ENCODE peak calls at places on chromosome 14, in eight cellular contexts. J is HCT116, M is GM23338, C is Panc1, T is upper lobe of left lung, I is HepG2, D is GM12878, Z is K562. X is an unnamed sample.

GRCh38 chr14:104196461-104197180 is 58.2 kb downstream of the KIF26A start:
- ATAC-seq in J (no peak), M (no peak), C (no peak), T (no peak), I (no peak), D (peak), Z (no peak), X (no peak)

GRCh38 chr14:34462132-34462893 is at the start of gene SPTSSA:
- ATAC-seq in J (peak), M (peak), C (peak), T (peak), I (peak), D (peak), Z (peak), X (peak)

GRCh38 chr14:92728781-92729364 is 19.6 kb downstream of the LGMN start:
- ATAC-seq in J (peak), M (no peak), C (no peak), T (no peak), I (no peak), D (peak), Z (no peak), X (no peak)

GRCh38 chr14:77844802-77845201 is 44.9 kb downstream of the ADCK1 start:
- ATAC-seq in J (no peak), M (no peak), C (no peak), T (no peak), I (no peak), D (no peak), Z (no peak), X (no peak)

GRCh38 chr14:65074449-65075155 is 27.7 kb downstream of the MAX start:
- ATAC-seq in J (no peak), M (no peak), C (no peak), T (peak), I (no peak), D (peak), Z (no peak), X (no peak)

GRCh38 chr14:72884386-72884785 is 9.5 kb downstream of the DPF3 start:
- ATAC-seq in J (no peak), M (no peak), C (no peak), T (no peak), I (no peak), D (no peak), Z (no peak), X (no peak)

GRCh38 chr14:30621354-30621953 is 665 bp upstream of the SCFD1 start:
- ATAC-seq in J (peak), M (peak), C (peak), T (peak), I (peak), D (peak), Z (peak), X (peak)

GRCh38 chr14:101814869-101815268 is 53.4 kb downstream of the PPP2R5C start:
- ATAC-seq in J (no peak), M (no peak), C (no peak), T (no peak), I (no peak), D (peak), Z (no peak), X (no peak)

GRCh38 chr14:68374682-68375081 is 418.2 kb downstream of the ZFP36L1 start:
- ATAC-seq in J (no peak), M (no peak), C (no peak), T (peak), I (no peak), D (no peak), Z (no peak), X (peak)

GRCh38 chr14:37021406-37021805 is 151.0 kb downstream of the SLC25A21 start:
- ATAC-seq in J (no peak), M (no peak), C (no peak), T (no peak), I (no peak), D (no peak), Z (no peak), X (no peak)

GRCh38 chr14:20624495-20625070 is 16.9 kb downstream of the OR6S1 start:
- ATAC-seq in J (peak), M (peak), C (peak), T (peak), I (no peak), D (peak), Z (peak), X (peak)

GRCh38 chr14:105076805-105077648 is 11.8 kb upstream of the GPR132 start:
- ATAC-seq in J (no peak), M (no peak), C (peak), T (no peak), I (no peak), D (no peak), Z (no peak), X (no peak)

GRCh38 chr14:23478109-23478698 is 8.7 kb downstream of the NGDN start:
- ATAC-seq in J (peak), M (no peak), C (no peak), T (peak), I (peak), D (peak), Z (peak), X (no peak)

GRCh38 chr14:97137705-97138104 is 340.5 kb downstream of the VRK1 start:
- ATAC-seq in J (no peak), M (no peak), C (no peak), T (no peak), I (no peak), D (no peak), Z (no peak), X (no peak)

GRCh38 chr14:64811676-64812075 is 68.0 kb downstream of the SPTB start:
- ATAC-seq in J (no peak), M (no peak), C (no peak), T (no peak), I (no peak), D (no peak), Z (no peak), X (no peak)

GRCh38 chr14:89028462-89029134 is 204.1 kb downstream of the TTC8 start:
- ATAC-seq in J (no peak), M (no peak), C (no peak), T (no peak), I (no peak), D (no peak), Z (no peak), X (no peak)

GRCh38 chr14:52003324-52003723 is 14.0 kb downstream of the RTRAF start:
- ATAC-seq in J (no peak), M (no peak), C (no peak), T (no peak), I (no peak), D (no peak), Z (no peak), X (peak)

GRCh38 chr14:50917449-50917848 is 26.8 kb downstream of the PYGL start:
- ATAC-seq in J (no peak), M (no peak), C (no peak), T (no peak), I (no peak), D (no peak), Z (no peak), X (no peak)

GRCh38 chr14:101876539-101876938 is 87.8 kb upstream of the DYNC1H1 start:
- ATAC-seq in J (no peak), M (no peak), C (no peak), T (peak), I (no peak), D (peak), Z (no peak), X (peak)

GRCh38 chr14:65476942-65477318 is 64.4 kb downstream of the FUT8 start:
- ATAC-seq in J (no peak), M (no peak), C (no peak), T (no peak), I (no peak), D (peak), Z (no peak), X (no peak)

GRCh38 chr14:94051779-94052178 is 25.6 kb downstream of the OTUB2 start:
- ATAC-seq in J (no peak), M (no peak), C (no peak), T (no peak), I (no peak), D (no peak), Z (no peak), X (no peak)

GRCh38 chr14:94052662-94053061 is 26.5 kb downstream of the OTUB2 start:
- ATAC-seq in J (no peak), M (no peak), C (no peak), T (no peak), I (no peak), D (no peak), Z (no peak), X (no peak)

GRCh38 chr14:94054936-94055335 is 26.1 kb downstream of the DDX24 start:
- ATAC-seq in J (no peak), M (no peak), C (no peak), T (no peak), I (no peak), D (no peak), Z (no peak), X (no peak)

GRCh38 chr14:94056579-94057308 is 24.3 kb downstream of the DDX24 start:
- ATAC-seq in J (no peak), M (no peak), C (no peak), T (no peak), I (no peak), D (peak), Z (no peak), X (no peak)

GRCh38 chr14:94054401-94054800 is 26.6 kb downstream of the DDX24 start:
- ATAC-seq in J (no peak), M (no peak), C (no peak), T (no peak), I (no peak), D (no peak), Z (no peak), X (no peak)
- TF ChIP-seq POLR2AphosphoS5 in J (no peak), M (no peak), C (no peak), T (no peak), I (no peak), D (peak), Z (no peak), X (no peak)

GRCh38 chr14:36001936-36002335 is 174.6 kb downstream of the PTCSC3 start:
- ATAC-seq in J (no peak), M (peak), C (no peak), T (no peak), I (no peak), D (no peak), Z (no peak), X (no peak)

GRCh38 chr14:36009643-36010042 is 166.9 kb downstream of the PTCSC3 start:
- ATAC-seq in J (no peak), M (no peak), C (no peak), T (no peak), I (no peak), D (no peak), Z (no peak), X (no peak)

GRCh38 chr14:36006623-36007022 is 169.9 kb downstream of the PTCSC3 start:
- ATAC-seq in J (no peak), M (no peak), C (no peak), T (no peak), I (no peak), D (no peak), Z (no peak), X (no peak)
- TF ChIP-seq POLR2AphosphoS5 in J (no peak), M (no peak), C (no peak), T (no peak), I (no peak), D (no peak), Z (no peak), X (no peak)

GRCh38 chr14:99445916-99446315 is 34.7 kb downstream of the SETD3 start:
- ATAC-seq in J (no peak), M (no peak), C (no peak), T (no peak), I (no peak), D (no peak), Z (no peak), X (no peak)
- TF ChIP-seq POLR2AphosphoS5 in J (no peak), M (no peak), C (no peak), T (no peak), I (no peak), D (no peak), Z (no peak), X (no peak)

DNA sequence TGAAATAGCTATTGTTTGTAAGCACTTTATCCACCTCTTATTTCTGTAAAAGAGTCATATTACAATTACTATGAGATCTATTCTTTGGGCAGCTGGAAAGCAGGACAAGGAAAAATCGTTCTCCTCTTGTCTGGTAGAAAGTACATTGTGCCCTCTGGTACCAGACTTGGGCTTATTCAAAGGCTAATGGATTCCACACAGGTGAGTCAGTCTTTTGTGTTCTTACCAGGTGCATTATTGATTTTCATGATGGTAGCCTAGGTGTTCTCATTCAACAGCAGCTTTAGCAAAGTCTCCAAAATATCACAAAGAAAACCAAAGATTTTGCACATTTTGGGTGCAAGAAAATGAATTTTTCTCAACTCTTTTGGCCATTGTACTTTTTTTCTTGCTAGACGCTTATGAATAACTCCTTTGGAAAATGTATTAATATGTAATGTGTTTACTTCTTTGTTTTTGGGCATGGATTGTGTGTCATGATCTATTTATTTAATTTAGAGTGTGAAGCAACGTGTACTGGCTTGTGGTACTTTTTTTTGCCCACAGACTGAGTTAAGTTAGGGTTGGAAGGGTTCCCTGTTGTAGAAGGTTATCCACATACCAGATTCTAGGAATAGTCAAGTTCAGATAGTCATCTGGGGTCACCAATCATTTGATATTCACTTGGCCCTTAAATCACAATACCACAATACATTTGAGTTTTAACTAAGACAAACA is 26.2 kb downstream of the MNAT1 start:
- ATAC-seq in J (peak), M (peak), C (no peak), T (no peak), I (no peak), D (no peak), Z (no peak), X (no peak)
- TF ChIP-seq POLR2AphosphoS5 in J (no peak), M (no peak), C (no peak), T (no peak), I (no peak), D (no peak), Z (no peak), X (no peak)

DNA sequence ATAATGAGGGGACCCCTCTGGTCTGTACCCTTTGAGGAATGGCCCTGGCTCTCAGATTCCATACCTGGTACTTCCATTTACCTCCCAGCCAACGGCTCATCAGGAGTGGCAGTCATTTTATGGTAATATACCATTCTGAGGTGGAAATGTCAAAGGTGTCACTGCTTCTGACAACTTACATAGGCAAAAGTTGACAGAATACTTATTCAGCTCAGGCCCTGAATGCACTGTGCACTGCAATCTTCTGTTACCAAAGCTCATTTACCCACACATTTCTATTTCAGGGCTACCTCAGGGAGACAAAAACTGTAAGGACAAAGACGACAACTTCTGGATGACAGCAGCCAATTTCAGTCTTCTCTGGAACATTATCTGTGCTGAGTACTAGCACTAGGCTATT is 212.2 kb upstream of the TMEM260 start:
- ATAC-seq in J (no peak), M (no peak), C (no peak), T (no peak), I (no peak), D (no peak), Z (no peak), X (no peak)
- TF ChIP-seq POLR2AphosphoS5 in J (no peak), M (no peak), C (no peak), T (no peak), I (no peak), D (no peak), Z (no peak), X (no peak)

DNA sequence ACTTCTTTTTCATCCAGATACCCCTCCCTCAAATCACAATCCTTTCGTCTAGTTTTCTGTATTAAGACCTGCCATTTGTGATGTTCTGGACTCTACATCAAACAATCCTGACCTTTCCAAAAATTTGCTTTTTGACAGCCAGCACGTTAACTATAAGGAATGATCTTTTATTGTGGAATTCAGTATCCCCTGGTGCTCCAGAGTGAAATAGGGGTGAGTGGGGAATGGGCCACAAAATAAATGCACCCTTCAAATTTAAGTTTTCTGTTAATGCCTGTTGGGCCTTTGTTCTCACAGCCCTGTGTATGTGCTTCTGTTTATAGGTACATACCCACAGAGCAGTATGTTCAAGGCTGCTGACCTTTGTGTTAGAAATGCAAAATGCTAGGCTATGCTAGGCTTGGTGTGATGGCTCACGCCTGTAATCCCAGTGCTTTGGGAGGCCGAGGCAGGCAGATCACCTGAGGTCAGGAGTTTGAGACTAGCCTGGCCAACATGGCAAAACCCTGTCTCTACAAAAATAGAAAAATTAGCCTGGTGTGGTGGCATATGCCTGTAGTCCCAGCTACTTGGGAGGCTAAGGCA is 12.0 kb downstream of the PNN start:
- ATAC-seq in J (no peak), M (peak), C (peak), T (no peak), I (peak), D (peak), Z (peak), X (no peak)
- TF ChIP-seq POLR2AphosphoS5 in J (no peak), M (no peak), C (no peak), T (no peak), I (no peak), D (no peak), Z (no peak), X (no peak)

GRCh38 chr14:21768875-21769257 is 95.2 kb upstream of the OR4E1 start:
- ATAC-seq in J (no peak), M (no peak), C (no peak), T (no peak), I (no peak), D (no peak), Z (no peak), X (no peak)

GRCh38 chr14:21768116-21768874 is 94.7 kb upstream of the OR4E1 start:
- ATAC-seq in J (peak), M (peak), C (peak), T (no peak), I (peak), D (peak), Z (peak), X (no peak)

DNA sequence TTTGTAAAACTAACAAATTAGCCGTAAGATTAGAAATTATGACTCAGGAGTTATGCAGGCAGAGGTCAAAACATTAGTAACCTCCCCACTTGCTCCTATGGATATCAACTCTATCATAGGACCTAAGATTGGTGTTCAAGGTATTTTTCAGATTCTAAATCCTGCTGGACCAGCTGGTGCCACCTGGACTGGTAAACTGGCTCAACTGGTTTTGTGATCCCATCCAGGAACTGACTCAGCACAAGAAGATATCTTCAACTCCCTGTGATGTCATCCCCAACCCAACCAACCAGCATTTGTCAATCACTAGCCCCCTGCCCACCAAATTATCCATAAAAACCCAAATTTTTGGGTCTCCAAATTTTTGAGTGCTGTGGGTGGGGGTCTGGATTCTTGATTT is 98.1 kb upstream of the OR4E1 start:
- ATAC-seq in J (no peak), M (no peak), C (no peak), T (no peak), I (no peak), D (no peak), Z (no peak), X (no peak)
- TF ChIP-seq POLR2AphosphoS5 in J (no peak), M (no peak), C (no peak), T (no peak), I (no peak), D (no peak), Z (no peak), X (no peak)

DNA sequence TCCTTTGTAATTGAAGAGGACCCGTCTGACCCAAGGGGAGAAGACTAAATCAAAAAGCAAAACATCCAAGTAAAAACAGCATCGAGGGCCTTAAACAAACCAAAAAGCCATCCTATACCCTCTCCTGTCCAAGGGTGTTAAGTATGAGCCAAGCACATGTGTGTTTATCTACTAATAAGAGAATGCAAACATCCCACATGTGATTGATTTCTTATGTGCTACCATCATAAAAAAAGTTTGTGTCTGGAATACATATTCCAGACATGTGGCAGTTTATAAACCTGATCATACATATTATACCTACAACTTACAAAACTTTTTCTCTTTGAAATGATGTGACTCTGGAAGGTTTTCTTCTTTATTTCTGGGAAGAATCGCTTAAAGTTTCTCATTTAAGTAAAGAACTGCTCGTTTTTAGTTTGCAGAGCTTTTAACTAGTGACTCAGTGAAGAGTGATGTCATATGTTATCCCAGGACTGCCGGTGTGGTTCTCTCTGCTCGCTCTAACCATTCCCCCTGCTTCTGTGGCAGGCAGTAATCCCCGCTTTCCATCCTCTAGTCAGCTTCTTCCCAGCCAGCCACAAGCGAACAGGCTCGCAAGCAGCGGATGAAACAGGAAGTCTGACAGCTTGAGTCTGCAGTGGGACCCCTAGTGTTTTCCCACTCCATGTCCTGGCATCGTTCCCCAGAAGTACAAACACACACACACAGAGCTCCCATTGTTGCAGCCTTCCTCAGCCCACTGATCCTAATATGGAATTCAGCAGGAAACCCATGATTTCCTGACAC is 431 bp upstream of the RHOJ start:
- ATAC-seq in J (peak), M (peak), C (peak), T (peak), I (peak), D (no peak), Z (no peak), X (peak)
- TF ChIP-seq POLR2AphosphoS5 in J (no peak), M (no peak), C (no peak), T (peak), I (no peak), D (no peak), Z (no peak), X (peak)

GRCh38 chr14:99682809-99683618 is 1.1 kb upstream of the CYP46A1 start:
- ATAC-seq in J (peak), M (peak), C (peak), T (peak), I (peak), D (peak), Z (peak), X (peak)
- TF ChIP-seq POLR2AphosphoS5 in J (peak), M (peak), C (no peak), T (no peak), I (no peak), D (no peak), Z (no peak), X (no peak)

GRCh38 chr14:103186894-103187586 is 63.8 kb downstream of the TNFAIP2 start:
- ATAC-seq in J (no peak), M (peak), C (no peak), T (no peak), I (peak), D (no peak), Z (no peak), X (no peak)
- TF ChIP-seq POLR2AphosphoS5 in J (no peak), M (no peak), C (no peak), T (no peak), I (peak), D (no peak), Z (no peak), X (no peak)

X was measured in gastroesophageal sphincter.